ENCODE peak calls at places on chromosome 1, in ten cellular contexts. One of them, this sample, is unnamed.

GRCh38 chr1:146034976-146035469 is 13.5 kb upstream of the HJV start:
- DNase-seq in cardiac muscle cell: no peak
- DNase-seq in effector memory CD4-positive, alpha-beta T cell: no peak
- DNase-seq in mammary epithelial cell: no peak
- DNase-seq in pancreas: no peak
- DNase-seq in thoracic aorta: no peak
- DNase-seq in adrenal gland: no peak
- DNase-seq in IMR-90: no peak
- DNase-seq in fibroblast of lung: no peak
- DNase-seq in lung: no peak
- DNase-seq in this sample: no peak

GRCh38 chr1:180183426-180183825 is 28.8 kb downstream of the QSOX1 start:
- DNase-seq in cardiac muscle cell: no peak
- DNase-seq in effector memory CD4-positive, alpha-beta T cell: no peak
- DNase-seq in mammary epithelial cell: no peak
- DNase-seq in pancreas: no peak
- DNase-seq in thoracic aorta: no peak
- DNase-seq in adrenal gland: no peak
- DNase-seq in IMR-90: no peak
- DNase-seq in fibroblast of lung: no peak
- DNase-seq in lung: no peak
- DNase-seq in this sample: no peak

GRCh38 chr1:192158181-192158580 is at the start of gene RGS18:
- DNase-seq in cardiac muscle cell: no peak
- DNase-seq in effector memory CD4-positive, alpha-beta T cell: no peak
- DNase-seq in mammary epithelial cell: no peak
- DNase-seq in pancreas: no peak
- DNase-seq in thoracic aorta: no peak
- DNase-seq in adrenal gland: peak; percentile 23
- DNase-seq in IMR-90: peak; percentile 84
- DNase-seq in fibroblast of lung: peak; percentile 81
- DNase-seq in lung: no peak
- DNase-seq in this sample: no peak

GRCh38 chr1:15617874-15618684 is 821 bp downstream of the DDI2 start:
- DNase-seq in cardiac muscle cell: peak; percentile 50
- DNase-seq in effector memory CD4-positive, alpha-beta T cell: no peak
- DNase-seq in mammary epithelial cell: peak; percentile 74
- DNase-seq in pancreas: no peak
- DNase-seq in thoracic aorta: peak; percentile 14
- DNase-seq in adrenal gland: peak; percentile 43
- DNase-seq in IMR-90: no peak
- DNase-seq in fibroblast of lung: no peak
- DNase-seq in lung: no peak
- DNase-seq in this sample: peak; percentile 53

GRCh38 chr1:152228831-152229230 is 4.8 kb upstream of the HRNR start:
- DNase-seq in cardiac muscle cell: no peak
- DNase-seq in effector memory CD4-positive, alpha-beta T cell: no peak
- DNase-seq in mammary epithelial cell: peak; percentile 77
- DNase-seq in pancreas: no peak
- DNase-seq in thoracic aorta: no peak
- DNase-seq in adrenal gland: no peak
- DNase-seq in IMR-90: no peak
- DNase-seq in fibroblast of lung: no peak
- DNase-seq in lung: no peak
- DNase-seq in this sample: peak; percentile 88

GRCh38 chr1:209627349-209628196 is 24.7 kb downstream of the LAMB3 start:
- DNase-seq in cardiac muscle cell: peak; percentile 87
- DNase-seq in effector memory CD4-positive, alpha-beta T cell: peak; percentile 39
- DNase-seq in mammary epithelial cell: no peak
- DNase-seq in pancreas: peak; percentile 76
- DNase-seq in thoracic aorta: no peak
- DNase-seq in adrenal gland: peak; percentile 80
- DNase-seq in IMR-90: peak; percentile 69
- DNase-seq in fibroblast of lung: peak; percentile 70
- DNase-seq in lung: peak; percentile 66
- DNase-seq in this sample: no peak

GRCh38 chr1:93753766-93754763 is 72.4 kb upstream of the BCAR3 start:
- DNase-seq in cardiac muscle cell: no peak
- DNase-seq in effector memory CD4-positive, alpha-beta T cell: no peak
- DNase-seq in mammary epithelial cell: peak; percentile 77
- DNase-seq in pancreas: no peak
- DNase-seq in thoracic aorta: no peak
- DNase-seq in adrenal gland: peak; percentile 58
- DNase-seq in IMR-90: peak; percentile 98
- DNase-seq in fibroblast of lung: peak; percentile 96
- DNase-seq in lung: peak; percentile 59
- DNase-seq in this sample: peak; percentile 83

GRCh38 chr1:20867062-20867461 is 80.0 kb upstream of the HP1BP3 start:
- DNase-seq in cardiac muscle cell: no peak
- DNase-seq in effector memory CD4-positive, alpha-beta T cell: no peak
- DNase-seq in mammary epithelial cell: no peak
- DNase-seq in pancreas: no peak
- DNase-seq in thoracic aorta: no peak
- DNase-seq in adrenal gland: no peak
- DNase-seq in IMR-90: peak; percentile 82
- DNase-seq in fibroblast of lung: peak; percentile 45
- DNase-seq in lung: no peak
- DNase-seq in this sample: no peak

DNA sequence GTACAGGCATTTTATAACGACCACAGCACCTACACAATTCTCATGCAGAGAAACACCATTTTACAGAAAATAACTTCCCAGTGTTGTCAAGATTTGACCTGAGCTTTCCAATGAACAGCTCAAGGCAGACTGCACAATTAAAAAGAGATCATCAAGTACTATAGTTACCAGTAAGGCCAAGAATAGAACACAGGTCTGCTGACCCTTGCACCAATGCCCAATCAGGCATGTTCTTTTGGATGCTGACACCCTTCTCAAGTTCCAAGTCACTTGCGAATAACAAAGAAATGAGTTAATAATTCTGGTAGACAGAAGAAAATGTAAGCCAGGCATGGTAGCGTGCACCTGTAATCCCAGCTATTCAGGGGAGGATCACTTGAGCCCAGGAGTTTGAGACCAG is 101.9 kb downstream of the SLC45A1 start:
- DNase-seq in cardiac muscle cell: no peak
- DNase-seq in effector memory CD4-positive, alpha-beta T cell: no peak
- DNase-seq in mammary epithelial cell: no peak
- DNase-seq in pancreas: no peak
- DNase-seq in thoracic aorta: no peak
- DNase-seq in adrenal gland: no peak
- DNase-seq in IMR-90: no peak
- DNase-seq in fibroblast of lung: no peak
- DNase-seq in lung: no peak
- DNase-seq in this sample: no peak
- H3K4me1 ChIP-seq in cardiac muscle cell: peaks cover 45% of the 10 kb centered on the region
- H3K4me1 ChIP-seq in effector memory CD4-positive, alpha-beta T cell: peaks cover 42% of the 10 kb centered on the region
- H3K4me1 ChIP-seq in mammary epithelial cell: peaks cover 19% of the 10 kb centered on the region
- H3K4me1 ChIP-seq in pancreas: peaks cover 41% of the 10 kb centered on the region
- H3K4me1 ChIP-seq in thoracic aorta: peaks cover 65% of the 10 kb centered on the region
- H3K4me1 ChIP-seq in adrenal gland: peaks cover 48% of the 10 kb centered on the region
- H3K4me1 ChIP-seq in IMR-90: peaks cover 23% of the 10 kb centered on the region
- H3K4me1 ChIP-seq in fibroblast of lung: peaks cover 16% of the 10 kb centered on the region
- H3K4me1 ChIP-seq in lung: peaks cover 26% of the 10 kb centered on the region
- H3K4me1 ChIP-seq in this sample: peaks cover 33% of the 10 kb centered on the region

DNA sequence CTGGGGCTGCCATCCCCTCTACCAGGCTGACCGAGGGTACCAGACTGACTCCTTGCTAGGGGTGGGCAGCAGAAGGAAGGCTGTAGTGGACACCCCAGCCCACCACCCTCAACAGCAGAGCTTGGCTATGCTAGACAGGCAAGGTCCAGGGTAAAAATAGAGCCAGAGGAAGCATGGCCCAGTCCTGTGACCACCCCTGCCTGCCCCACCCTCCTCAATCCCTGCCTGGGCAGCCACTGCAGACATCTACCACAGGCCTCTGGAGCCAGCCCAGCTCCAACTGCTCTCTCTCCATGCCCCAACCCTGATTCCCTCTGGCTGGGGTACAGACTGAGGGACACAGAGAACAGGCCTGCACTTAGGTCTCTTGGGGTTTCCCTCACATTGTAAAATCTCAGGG is 1.7 kb downstream of the S100A1 start:
- DNase-seq in cardiac muscle cell: no peak
- DNase-seq in effector memory CD4-positive, alpha-beta T cell: no peak
- DNase-seq in mammary epithelial cell: no peak
- DNase-seq in pancreas: no peak
- DNase-seq in thoracic aorta: no peak
- DNase-seq in adrenal gland: no peak
- DNase-seq in IMR-90: no peak
- DNase-seq in fibroblast of lung: no peak
- DNase-seq in lung: no peak
- DNase-seq in this sample: no peak
- H3K27ac ChIP-seq in cardiac muscle cell: peak overlapping the region; percentile 61
- H3K27ac ChIP-seq in effector memory CD4-positive, alpha-beta T cell: no peak overlapping the region
- H3K27ac ChIP-seq in mammary epithelial cell: no peak overlapping the region
- H3K27ac ChIP-seq in pancreas: no peak overlapping the region
- H3K27ac ChIP-seq in thoracic aorta: peak overlapping the region; percentile 91
- H3K27ac ChIP-seq in adrenal gland: no peak overlapping the region
- H3K27ac ChIP-seq in IMR-90: no peak overlapping the region
- H3K27ac ChIP-seq in fibroblast of lung: no peak overlapping the region
- H3K27ac ChIP-seq in lung: peak overlapping the region; percentile 46
- H3K27ac ChIP-seq in this sample: no peak overlapping the region

GRCh38 chr1:207455183-207455754 is 1.1 kb downstream of the CR2 start:
- DNase-seq in cardiac muscle cell: no peak
- DNase-seq in effector memory CD4-positive, alpha-beta T cell: no peak
- DNase-seq in mammary epithelial cell: no peak
- DNase-seq in pancreas: no peak
- DNase-seq in thoracic aorta: no peak
- DNase-seq in adrenal gland: no peak
- DNase-seq in IMR-90: no peak
- DNase-seq in fibroblast of lung: no peak
- DNase-seq in lung: no peak
- DNase-seq in this sample: no peak

GRCh38 chr1:207459008-207459407 is 4.9 kb downstream of the CR2 start:
- DNase-seq in cardiac muscle cell: no peak
- DNase-seq in effector memory CD4-positive, alpha-beta T cell: no peak
- DNase-seq in mammary epithelial cell: no peak
- DNase-seq in pancreas: no peak
- DNase-seq in thoracic aorta: no peak
- DNase-seq in adrenal gland: no peak
- DNase-seq in IMR-90: no peak
- DNase-seq in fibroblast of lung: no peak
- DNase-seq in lung: no peak
- DNase-seq in this sample: no peak

GRCh38 chr1:207454046-207454964 is at the start of gene CR2:
- DNase-seq in cardiac muscle cell: peak; percentile 68
- DNase-seq in effector memory CD4-positive, alpha-beta T cell: no peak
- DNase-seq in mammary epithelial cell: peak; percentile 21
- DNase-seq in pancreas: peak; percentile 63
- DNase-seq in thoracic aorta: no peak
- DNase-seq in adrenal gland: peak; percentile 26
- DNase-seq in IMR-90: no peak
- DNase-seq in fibroblast of lung: no peak
- DNase-seq in lung: peak; percentile 46
- DNase-seq in this sample: no peak

GRCh38 chr1:207461649-207462048 is 7.5 kb downstream of the CR2 start:
- DNase-seq in cardiac muscle cell: no peak
- DNase-seq in effector memory CD4-positive, alpha-beta T cell: no peak
- DNase-seq in mammary epithelial cell: no peak
- DNase-seq in pancreas: no peak
- DNase-seq in thoracic aorta: no peak
- DNase-seq in adrenal gland: no peak
- DNase-seq in IMR-90: no peak
- DNase-seq in fibroblast of lung: no peak
- DNase-seq in lung: no peak
- DNase-seq in this sample: no peak

DNA sequence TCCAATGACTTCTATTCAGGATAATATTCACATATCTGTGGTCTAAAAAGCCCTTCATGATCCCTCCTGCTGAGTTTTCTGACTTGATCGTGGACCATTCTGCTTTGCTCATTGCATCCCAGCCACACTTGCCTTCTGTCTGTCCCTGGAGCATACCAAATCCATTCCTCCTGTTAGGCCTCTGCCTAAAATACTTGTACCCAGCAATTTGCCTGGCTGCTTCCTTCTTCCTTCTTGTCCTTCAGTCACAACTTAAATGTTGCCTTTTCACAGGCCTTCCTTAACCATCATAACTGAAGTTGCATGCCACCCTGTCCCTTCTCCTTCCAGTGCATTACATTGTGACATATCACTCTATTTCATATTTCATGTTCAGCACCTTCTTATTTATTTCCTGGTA is 4.3 kb downstream of the CR2 start:
- DNase-seq in cardiac muscle cell: no peak
- DNase-seq in effector memory CD4-positive, alpha-beta T cell: no peak
- DNase-seq in mammary epithelial cell: no peak
- DNase-seq in pancreas: no peak
- DNase-seq in thoracic aorta: no peak
- DNase-seq in adrenal gland: no peak
- DNase-seq in IMR-90: no peak
- DNase-seq in fibroblast of lung: no peak
- DNase-seq in lung: no peak
- DNase-seq in this sample: no peak
- H3K27me3 ChIP-seq in cardiac muscle cell: peaks cover 65% of the 10 kb centered on the region
- H3K27me3 ChIP-seq in effector memory CD4-positive, alpha-beta T cell: peaks cover 12% of the 10 kb centered on the region
- H3K27me3 ChIP-seq in mammary epithelial cell: peaks cover 29% of the 10 kb centered on the region
- H3K27me3 ChIP-seq in pancreas: no peaks in the 10 kb centered on the region
- H3K27me3 ChIP-seq in thoracic aorta: no peaks in the 10 kb centered on the region
- H3K27me3 ChIP-seq in adrenal gland: peaks cover 40% of the 10 kb centered on the region
- H3K27me3 ChIP-seq in IMR-90: peaks cover 21% of the 10 kb centered on the region
- H3K27me3 ChIP-seq in fibroblast of lung: peaks cover 11% of the 10 kb centered on the region
- H3K27me3 ChIP-seq in lung: no peaks in the 10 kb centered on the region
- H3K27me3 ChIP-seq in this sample: peaks cover 86% of the 10 kb centered on the region

GRCh38 chr1:204885790-204886189 is 15.1 kb downstream of the NFASC start:
- DNase-seq in cardiac muscle cell: no peak
- DNase-seq in effector memory CD4-positive, alpha-beta T cell: no peak
- DNase-seq in mammary epithelial cell: peak; percentile 75
- DNase-seq in pancreas: no peak
- DNase-seq in thoracic aorta: no peak
- DNase-seq in adrenal gland: no peak
- DNase-seq in IMR-90: no peak
- DNase-seq in fibroblast of lung: no peak
- DNase-seq in lung: no peak
- DNase-seq in this sample: no peak

GRCh38 chr1:204888294-204888693 is 17.6 kb downstream of the NFASC start:
- DNase-seq in cardiac muscle cell: no peak
- DNase-seq in effector memory CD4-positive, alpha-beta T cell: no peak
- DNase-seq in mammary epithelial cell: no peak
- DNase-seq in pancreas: no peak
- DNase-seq in thoracic aorta: no peak
- DNase-seq in adrenal gland: no peak
- DNase-seq in IMR-90: no peak
- DNase-seq in fibroblast of lung: no peak
- DNase-seq in lung: no peak
- DNase-seq in this sample: no peak

GRCh38 chr1:204885288-204885711 is 14.6 kb downstream of the NFASC start:
- DNase-seq in cardiac muscle cell: no peak
- DNase-seq in effector memory CD4-positive, alpha-beta T cell: no peak
- DNase-seq in mammary epithelial cell: peak; percentile 72
- DNase-seq in pancreas: no peak
- DNase-seq in thoracic aorta: no peak
- DNase-seq in adrenal gland: peak; percentile 42
- DNase-seq in IMR-90: no peak
- DNase-seq in fibroblast of lung: no peak
- DNase-seq in lung: no peak
- DNase-seq in this sample: no peak

GRCh38 chr1:204889681-204890373 is 19.2 kb downstream of the NFASC start:
- DNase-seq in cardiac muscle cell: peak; percentile 76
- DNase-seq in effector memory CD4-positive, alpha-beta T cell: no peak
- DNase-seq in mammary epithelial cell: no peak
- DNase-seq in pancreas: no peak
- DNase-seq in thoracic aorta: no peak
- DNase-seq in adrenal gland: no peak
- DNase-seq in IMR-90: no peak
- DNase-seq in fibroblast of lung: no peak
- DNase-seq in lung: no peak
- DNase-seq in this sample: no peak

DNA sequence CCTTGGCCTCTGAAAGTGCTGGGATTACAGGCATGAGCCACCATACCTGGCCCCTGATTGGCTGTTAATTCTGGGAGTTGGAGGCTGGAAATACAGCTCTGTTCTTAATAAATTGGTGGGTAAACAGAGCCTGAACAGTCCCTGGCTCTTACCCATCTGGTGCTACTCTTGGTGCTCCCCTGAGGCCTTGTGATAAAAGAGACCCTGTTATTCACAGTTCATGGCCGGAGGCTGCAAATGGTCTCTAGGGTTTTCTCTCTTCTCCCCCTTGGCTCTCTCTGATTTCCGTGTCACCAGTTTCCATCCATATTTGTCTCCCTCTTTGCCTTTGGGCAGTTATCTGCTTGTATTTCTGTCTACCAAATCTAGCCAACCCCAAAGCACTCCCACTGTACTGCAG is 17.2 kb downstream of the NFASC start:
- DNase-seq in cardiac muscle cell: no peak
- DNase-seq in effector memory CD4-positive, alpha-beta T cell: no peak
- DNase-seq in mammary epithelial cell: no peak
- DNase-seq in pancreas: no peak
- DNase-seq in thoracic aorta: no peak
- DNase-seq in adrenal gland: no peak
- DNase-seq in IMR-90: no peak
- DNase-seq in fibroblast of lung: no peak
- DNase-seq in lung: no peak
- DNase-seq in this sample: no peak
- H3K4me1 ChIP-seq in cardiac muscle cell: peaks cover 4% of the 10 kb centered on the region
- H3K4me1 ChIP-seq in effector memory CD4-positive, alpha-beta T cell: no peaks in the 10 kb centered on the region
- H3K4me1 ChIP-seq in mammary epithelial cell: peaks cover 14% of the 10 kb centered on the region
- H3K4me1 ChIP-seq in pancreas: no peaks in the 10 kb centered on the region
- H3K4me1 ChIP-seq in thoracic aorta: peaks cover 46% of the 10 kb centered on the region
- H3K4me1 ChIP-seq in adrenal gland: no peaks in the 10 kb centered on the region
- H3K4me1 ChIP-seq in IMR-90: no peaks in the 10 kb centered on the region
- H3K4me1 ChIP-seq in fibroblast of lung: no peaks in the 10 kb centered on the region
- H3K4me1 ChIP-seq in lung: peaks cover 8% of the 10 kb centered on the region
- H3K4me1 ChIP-seq in this sample: no peaks in the 10 kb centered on the region